ENCODE peak calls at places on chromosomes 4 and X, in eight cellular contexts. C is H54, Z is IMR-90, J is sigmoid colon, E is transverse colon, B is esophagus squamous epithelium, G is uterus, R is A549. L is an unnamed sample.

GRCh38 chrX:6448003-6448402 is 86.9 kb downstream of the VCX3A start:
- DNase-seq in J (no peak), B (no peak), R (no peak), E (no peak), Z (no peak), G (no peak), C (no peak), L (no peak)

GRCh38 chr4:153233761-153234371 is 29.6 kb downstream of the TRIM2 start:
- DNase-seq in E (peak; percentile 26), R (peak; percentile 38), C (peak; percentile 30), J (peak; percentile 72), B (no peak), G (peak; percentile 26), Z (peak; percentile 93), L (no peak)

GRCh38 chr4:14646831-14647230 is 355.4 kb upstream of the CPEB2 start:
- DNase-seq in Z (no peak), C (no peak), B (no peak), R (peak; percentile 25), E (no peak), G (no peak), J (no peak), L (no peak)

GRCh38 chrX:34942496-34942895 is at the start of gene FAM47B:
- DNase-seq in R (no peak), G (no peak), C (no peak), B (no peak), E (no peak), Z (no peak), J (no peak), L (no peak)

GRCh38 chr4:183552274-183553146 is 47.7 kb downstream of the ING2 start:
- DNase-seq in Z (no peak), C (no peak), J (no peak), R (no peak), G (no peak), B (no peak), E (no peak), L (no peak)

GRCh38 chr4:150007512-150007911 is 70.7 kb upstream of the DCLK2 start:
- DNase-seq in R (peak; percentile 64), J (no peak), E (no peak), Z (peak; percentile 57), C (no peak), B (no peak), G (no peak), L (no peak)

GRCh38 chr4:186808635-186809018 is 85.0 kb upstream of the FAT1 start:
- DNase-seq in J (no peak), B (no peak), E (no peak), Z (peak; percentile 96), C (no peak), R (no peak), G (peak; percentile 61), L (no peak)

GRCh38 chr4:155819066-155819465 is 47.0 kb downstream of the ASIC5 start:
- DNase-seq in B (no peak), E (no peak), J (no peak), Z (no peak), G (no peak), R (no peak), C (no peak), L (no peak)

GRCh38 chr4:20043992-20044391 is 207.7 kb upstream of the SLIT2 start:
- DNase-seq in C (no peak), J (no peak), Z (no peak), G (no peak), R (no peak), E (no peak), B (no peak), L (no peak)

GRCh38 chrX:155956649-155957048 is 40.8 kb upstream of the IL9R start:
- DNase-seq in G (no peak), E (no peak), R (no peak), Z (no peak), J (no peak), B (no peak), C (no peak), L (no peak)

GRCh38 chr4:47686294-47686872 is 151.5 kb downstream of the CORIN start:
- DNase-seq in C (no peak), B (no peak), Z (peak; percentile 38), J (no peak), G (peak; percentile 28), E (peak; percentile 57), R (peak; percentile 44), L (peak; percentile 55)

GRCh38 chr4:40270609-40271008 is 64.5 kb upstream of the CHRNA9 start:
- DNase-seq in Z (no peak), B (no peak), E (no peak), G (no peak), R (no peak), J (no peak), C (no peak), L (no peak)

GRCh38 chr4:141807501-141807900 is 171.1 kb downstream of the IL15 start:
- DNase-seq in R (no peak), E (no peak), J (no peak), G (no peak), Z (peak; percentile 28), C (no peak), B (no peak), L (no peak)

GRCh38 chrX:47156611-47157520 is 11.8 kb downstream of the RBM10 start:
- DNase-seq in E (no peak), C (no peak), Z (no peak), J (peak; percentile 55), G (no peak), B (no peak), R (no peak), L (no peak)
- TF ChIP-seq POLR2A in E (no peak), C (no peak), Z (no peak), J (no peak), G (no peak), B (no peak), R (no peak), L (no peak)

GRCh38 chrX:1380672-1381233 is 11.2 kb downstream of the SLC25A6 start:
- DNase-seq in C (no peak), Z (no peak), B (no peak), J (peak; percentile 63), R (no peak), G (no peak), E (no peak), L (peak; percentile 40)
- TF ChIP-seq POLR2A in C (no peak), Z (no peak), B (no peak), J (no peak), R (no peak), G (no peak), E (peak; percentile 29), L (no peak)

GRCh38 chr4:1539859-1540600 is 133.8 kb upstream of the NKX1-1 start:
- DNase-seq in Z (no peak), R (no peak), E (no peak), C (no peak), J (no peak), B (no peak), G (no peak), L (no peak)

GRCh38 chr4:1536579-1537409 is 130.6 kb upstream of the NKX1-1 start:
- DNase-seq in E (no peak), R (no peak), C (no peak), B (no peak), G (no peak), J (no peak), Z (no peak), L (no peak)

GRCh38 chr4:1537410-1538095 is 131.3 kb upstream of the NKX1-1 start:
- DNase-seq in E (no peak), G (no peak), Z (no peak), C (no peak), B (no peak), J (no peak), R (no peak), L (no peak)

GRCh38 chr4:1539132-1539755 is 133.0 kb upstream of the NKX1-1 start:
- DNase-seq in Z (no peak), B (no peak), R (no peak), G (no peak), E (no peak), C (no peak), J (no peak), L (no peak)

DNA sequence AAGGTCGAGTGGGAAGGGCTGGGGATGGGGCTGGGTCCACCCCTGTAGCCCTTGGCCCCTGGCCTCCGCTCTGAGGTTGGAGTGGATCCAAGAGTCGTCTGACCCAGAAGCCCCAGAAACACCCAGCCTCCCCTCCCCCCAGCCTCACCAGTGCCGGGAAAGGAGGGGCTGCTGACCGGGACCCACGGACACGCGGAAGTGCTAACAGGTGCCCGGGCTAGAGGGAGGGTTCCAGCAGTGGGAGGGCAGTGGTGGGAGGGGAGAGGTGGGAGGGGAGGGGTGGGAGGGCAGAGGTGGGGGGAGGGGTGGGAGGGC is 131.8 kb upstream of the NKX1-1 start:
- DNase-seq in Z (no peak), R (no peak), G (no peak), C (no peak), B (no peak), J (no peak), E (no peak), L (no peak)
- TF ChIP-seq POLR2A in Z (no peak), R (no peak), G (no peak), C (no peak), B (no peak), J (no peak), E (no peak), L (no peak)

DNA sequence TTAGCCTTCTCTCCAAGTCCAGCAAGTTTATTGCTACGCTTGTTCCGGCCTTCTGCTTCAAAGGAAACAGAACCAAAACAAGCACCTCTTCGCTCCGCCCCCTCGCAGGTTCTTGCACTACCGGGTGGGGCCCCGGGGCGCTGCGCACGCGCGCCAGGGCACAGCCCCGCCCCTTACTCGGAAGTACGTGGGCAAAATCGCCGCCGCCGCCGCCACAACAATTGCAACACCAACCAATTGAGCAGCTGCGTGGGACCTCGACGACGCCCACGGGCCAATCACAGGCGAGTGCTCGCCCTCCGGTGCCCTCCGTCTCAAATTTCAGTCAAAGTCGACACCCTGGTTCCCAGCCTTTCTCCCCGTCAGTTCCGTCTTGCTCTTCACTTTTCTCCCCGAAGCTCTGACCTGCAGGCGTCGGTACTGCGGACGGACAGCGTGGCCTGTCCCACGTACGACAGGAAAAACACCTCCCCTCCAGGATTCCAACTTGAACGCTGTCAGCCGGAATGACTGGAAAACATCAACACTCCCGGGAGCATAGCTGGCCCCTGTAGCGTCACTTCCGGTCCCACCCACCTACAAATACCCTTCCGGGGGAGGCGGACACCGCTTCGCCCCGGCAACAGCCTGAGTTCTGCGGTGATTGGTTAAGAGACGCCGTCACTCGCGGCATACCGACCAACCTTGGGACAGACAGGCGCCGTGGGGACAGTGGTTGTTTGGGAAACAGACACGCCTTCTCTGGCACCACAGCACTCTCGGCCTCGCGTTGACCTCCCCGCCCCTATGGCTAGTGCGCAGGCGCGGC is 624 bp upstream of the OTUD5 start:
- DNase-seq in R (peak; percentile 99), J (peak; percentile 99), Z (peak; percentile 98), B (peak; percentile 75), C (peak; percentile 68), E (peak; percentile 95), G (peak; percentile 94), L (peak; percentile 98)
- TF ChIP-seq POLR2A in R (peak; percentile 27), J (peak; percentile 66), Z (peak; percentile 92), B (no peak), C (peak; percentile 29), E (peak; percentile 84), G (peak; percentile 24), L (peak; percentile 65)